ENCODE peak calls at places on chromosomes 6 and 20, in ten cellular contexts. X is ascending aorta, N is lower lobe of right lung, P is HepG2, D is brain microvascular endothelial cell, Q is heart left ventricle, Y is heart right ventricle, J is adrenal gland, I is ovary, L is right lobe of liver. U is an unnamed sample.

GRCh38 chr20:57560554-57561355 is at the start of gene PCK1:
- DNase-seq in X (no peak), N (no peak), P (peak; percentile 89), D (peak; percentile 14), Q (peak; percentile 42), Y (peak; percentile 65), J (peak; percentile 71), I (peak; percentile 80), L (peak; percentile 95), U (no peak)

GRCh38 chr6:113530769-113531168 is 326.4 kb upstream of the MARCKS start:
- DNase-seq in X (no peak), N (no peak), P (peak; percentile 39), D (peak; percentile 79), Q (no peak), Y (no peak), J (no peak), I (no peak), L (no peak), U (peak; percentile 57)

GRCh38 chr20:20160513-20160912 is 108.2 kb downstream of the CFAP61 start:
- DNase-seq in X (no peak), N (no peak), P (no peak), D (no peak), Q (no peak), Y (no peak), J (no peak), I (no peak), L (no peak), U (no peak)

GRCh38 chr20:33676121-33676520 is 1.9 kb upstream of the NECAB3 start:
- DNase-seq in X (no peak), N (no peak), P (no peak), D (no peak), Q (no peak), Y (no peak), J (no peak), I (peak; percentile 64), L (no peak), U (no peak)

GRCh38 chr20:62953839-62954703 is 1.6 kb downstream of the SLC17A9 start:
- DNase-seq in X (peak; percentile 56), N (peak; percentile 88), P (peak; percentile 95), D (peak; percentile 70), Q (peak; percentile 81), Y (peak; percentile 66), J (peak; percentile 80), I (peak; percentile 85), L (peak; percentile 89), U (peak; percentile 18)

GRCh38 chr6:14028631-14029030 is 88.9 kb upstream of the CD83 start:
- DNase-seq in X (no peak), N (no peak), P (no peak), D (no peak), Q (no peak), Y (no peak), J (no peak), I (no peak), L (no peak), U (no peak)

GRCh38 chr6:78597966-78598365 is 269.4 kb upstream of the IRAK1BP1 start:
- DNase-seq in X (no peak), N (no peak), P (no peak), D (no peak), Q (no peak), Y (no peak), J (no peak), I (no peak), L (no peak), U (no peak)

GRCh38 chr20:57802877-57803717 is 93.3 kb upstream of the PMEPA1 start:
- DNase-seq in X (no peak), N (no peak), P (no peak), D (no peak), Q (no peak), Y (no peak), J (no peak), I (no peak), L (no peak), U (no peak)

GRCh38 chr20:23205656-23206055 is 119.5 kb upstream of the CD93 start:
- DNase-seq in X (peak; percentile 44), N (peak; percentile 58), P (no peak), D (no peak), Q (peak; percentile 85), Y (peak; percentile 70), J (peak; percentile 70), I (no peak), L (no peak), U (no peak)

GRCh38 chr20:38245753-38246152 is 14.8 kb downstream of the KIAA1755 start:
- DNase-seq in X (no peak), N (no peak), P (no peak), D (no peak), Q (no peak), Y (no peak), J (peak; percentile 65), I (no peak), L (no peak), U (no peak)

GRCh38 chr6:35534396-35535170 is 21.9 kb upstream of the TULP1 start:
- DNase-seq in X (no peak), N (no peak), P (no peak), D (no peak), Q (no peak), Y (no peak), J (peak; percentile 57), I (no peak), L (no peak), U (no peak)

DNA sequence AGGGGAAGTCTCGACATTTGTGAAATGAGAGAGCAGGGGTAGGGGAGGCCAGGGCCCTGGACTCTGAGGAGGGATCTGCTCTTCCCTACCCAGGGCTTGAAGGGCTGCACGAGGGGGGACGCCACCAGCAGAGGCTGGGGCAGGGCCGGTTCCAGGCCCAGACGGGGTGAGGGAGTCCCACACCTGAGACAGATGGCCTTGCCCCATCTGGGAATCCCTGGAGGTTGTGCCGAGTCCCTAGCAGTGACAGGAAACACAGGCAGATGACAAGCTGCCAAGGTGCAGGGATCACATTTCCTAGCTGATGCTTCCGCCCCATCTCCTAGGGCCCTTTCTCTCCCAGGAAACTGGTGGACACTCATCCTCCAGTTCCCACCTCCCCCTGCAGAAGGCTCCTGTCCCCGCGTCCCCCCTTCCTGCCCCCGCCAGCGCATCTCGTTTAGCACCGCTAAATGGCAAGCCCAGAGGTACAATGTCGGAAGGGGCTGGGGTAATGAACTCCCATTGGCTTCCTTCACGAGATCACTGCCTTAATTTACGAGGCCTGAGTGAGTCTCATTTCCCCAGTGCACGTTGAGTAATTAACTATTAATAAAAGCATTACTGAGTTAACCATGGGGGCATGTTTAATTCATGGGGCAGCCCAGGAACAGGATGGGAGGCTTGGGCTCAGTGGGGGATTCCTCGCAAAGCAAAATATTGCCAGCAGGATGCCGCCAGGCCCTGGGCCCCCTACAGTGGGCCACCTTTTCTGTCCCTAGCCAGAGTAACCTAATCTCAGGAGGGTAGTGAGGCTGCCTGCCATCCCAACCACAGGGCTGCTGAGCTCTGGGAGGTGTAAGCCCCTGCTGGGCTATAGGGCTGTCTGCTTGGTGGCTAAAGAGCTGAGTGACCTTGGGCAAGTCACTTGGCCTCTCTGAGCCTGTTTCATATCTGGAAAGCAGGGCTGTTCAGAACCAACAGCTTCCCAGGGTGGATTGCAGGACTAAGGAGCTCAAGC is 35.4 kb upstream of the CDH22 start:
- DNase-seq in X (no peak), N (no peak), P (no peak), D (no peak), Q (no peak), Y (no peak), J (no peak), I (no peak), L (no peak), U (no peak)
- H3K27ac ChIP-seq in X (no peak overlapping the region), N (no peak overlapping the region), P (no peak overlapping the region), D (no peak overlapping the region), Q (no peak overlapping the region), Y (no peak overlapping the region), J (no peak overlapping the region), I (no peak overlapping the region), L (no peak overlapping the region), U (no peak overlapping the region)

GRCh38 chr6:119978274-119978889 is 628.8 kb upstream of the MAN1A1 start:
- DNase-seq in X (no peak), N (no peak), P (peak; percentile 15), D (peak; percentile 12), Q (no peak), Y (no peak), J (peak; percentile 59), I (no peak), L (no peak), U (no peak)

GRCh38 chr6:119980802-119981201 is 631.2 kb upstream of the MAN1A1 start:
- DNase-seq in X (no peak), N (no peak), P (no peak), D (no peak), Q (no peak), Y (no peak), J (no peak), I (no peak), L (no peak), U (no peak)

GRCh38 chr6:119974430-119975159 is 625.0 kb upstream of the MAN1A1 start:
- DNase-seq in X (no peak), N (no peak), P (no peak), D (no peak), Q (no peak), Y (no peak), J (no peak), I (no peak), L (no peak), U (no peak)

DNA sequence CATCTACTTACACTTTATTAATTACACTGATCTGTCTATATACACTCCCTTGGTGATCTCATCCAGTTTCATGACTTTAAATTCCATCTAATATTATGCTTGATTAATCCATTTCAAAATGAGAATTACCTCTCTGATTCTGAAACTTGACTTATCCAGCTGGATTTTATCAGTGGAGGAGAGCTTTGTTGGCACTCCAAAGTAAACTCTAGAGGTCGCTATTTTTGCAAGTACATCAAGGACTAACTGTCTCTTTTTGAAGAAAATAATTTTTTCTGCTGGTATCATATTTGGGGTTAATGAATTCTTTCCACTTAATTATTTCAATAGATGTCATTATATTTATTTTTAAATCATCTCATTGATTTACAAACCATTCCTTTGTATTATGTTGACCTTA is 630.3 kb upstream of the MAN1A1 start:
- DNase-seq in X (no peak), N (no peak), P (peak; percentile 16), D (no peak), Q (no peak), Y (no peak), J (no peak), I (no peak), L (no peak), U (no peak)
- TF ChIP-seq CTCF in X (no peak), N (no peak), P (no peak), D (peak; percentile 15), Q (peak; percentile 19), Y (no peak), J (peak; percentile 35), I (no peak), L (peak; percentile 10), U (no peak)

GRCh38 chr6:42448906-42449659 is 2.6 kb downstream of the TRERF1 start:
- DNase-seq in X (no peak), N (no peak), P (no peak), D (no peak), Q (no peak), Y (no peak), J (no peak), I (no peak), L (no peak), U (no peak)
- H3K4me3 ChIP-seq in X (no peak overlapping the region), N (no peak overlapping the region), P (no peak overlapping the region), D (no peak overlapping the region), Q (no peak overlapping the region), Y (peak overlapping the region; percentile 1), J (no peak overlapping the region), I (peak overlapping the region; percentile 85), L (no peak overlapping the region), U (peak overlapping the region; percentile 88)

DNA sequence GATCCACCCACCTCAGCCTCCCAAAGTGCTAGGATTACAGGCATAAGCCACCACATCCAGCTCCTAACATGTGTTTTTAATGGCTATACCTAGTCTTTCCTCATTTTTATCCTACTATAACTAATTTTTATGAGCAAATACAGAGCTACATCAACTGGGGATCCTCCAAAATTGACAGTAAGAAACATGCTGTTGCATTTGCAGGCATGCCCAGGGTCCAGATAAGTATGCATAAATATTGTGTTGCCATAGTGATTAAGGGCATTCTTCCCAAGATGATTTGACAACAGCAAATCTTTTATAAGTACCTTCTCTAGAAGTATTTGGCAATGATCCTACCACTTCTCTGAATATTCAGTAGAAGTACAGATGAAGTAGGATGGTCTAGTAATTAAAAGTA is 41.9 kb upstream of the MOXD1 start:
- DNase-seq in X (no peak), N (no peak), P (no peak), D (no peak), Q (no peak), Y (no peak), J (no peak), I (no peak), L (no peak), U (no peak)
- H3K27ac ChIP-seq in X (no peak overlapping the region), N (no peak overlapping the region), P (no peak overlapping the region), D (no peak overlapping the region), Q (no peak overlapping the region), Y (no peak overlapping the region), J (no peak overlapping the region), I (no peak overlapping the region), L (no peak overlapping the region), U (no peak overlapping the region)

U was measured in AG04450.